ENCODE peak calls at places on chromosomes 12 and 14, in five cellular contexts. J is ascending aorta, W is mesenchymal stem cell, G is NT2/D1, H is Panc1. V is an unnamed sample. For H3K4me1, the result is how much of the 10 kb centered on the place peaks cover.

GRCh38 chr12:121184425-121184824 is 25.5 kb upstream of the P2RX4 start:
- DNase-seq in J (no peak), W (no peak), G (no peak), H (no peak), V (no peak)

GRCh38 chr12:53051058-53051880 is 1.4 kb downstream of the TNS2 start:
- DNase-seq in J (no peak), W (peak), G (no peak), H (no peak), V (no peak)

GRCh38 chr12:124684971-124685688 is 117.7 kb upstream of the NCOR2 start:
- DNase-seq in J (no peak), W (peak), G (no peak), H (no peak), V (no peak)

GRCh38 chr14:100790785-100791667 is 34.9 kb upstream of the MEG3 start:
- DNase-seq in J (no peak), W (peak), G (no peak), H (no peak), V (no peak)

GRCh38 chr14:55301722-55302121 is 30.5 kb downstream of the FBXO34 start:
- DNase-seq in J (no peak), W (peak), G (no peak), H (no peak), V (no peak)

GRCh38 chr14:49586673-49587460 is 687 bp upstream of the RPS29 start:
- DNase-seq in J (no peak), W (peak), G (peak), H (peak), V (no peak)

GRCh38 chr12:58030566-58031279 is 89.4 kb downstream of the ATP23 start:
- DNase-seq in J (no peak), W (peak), G (no peak), H (no peak), V (no peak)

GRCh38 chr14:104105822-104106470 is 20.4 kb downstream of the ASPG start:
- DNase-seq in J (no peak), W (no peak), G (no peak), H (no peak), V (no peak)

GRCh38 chr14:89027097-89027740 is 202.8 kb downstream of the TTC8 start:
- DNase-seq in J (peak), W (peak), G (no peak), H (no peak), V (no peak)

GRCh38 chr12:26874501-26875296 is 41.7 kb upstream of the ITPR2 start:
- DNase-seq in J (no peak), W (peak), G (no peak), H (no peak), V (no peak)

GRCh38 chr14:105028251-105028927 is 7.5 kb upstream of the CDCA4 start:
- DNase-seq in J (no peak), W (peak), G (no peak), H (no peak), V (no peak)

GRCh38 chr12:113030875-113031525 is 25.5 kb upstream of the DTX1 start:
- DNase-seq in J (no peak), W (peak), G (peak), H (no peak), V (no peak)

GRCh38 chr12:109773384-109774011 is 59.7 kb downstream of the TRPV4 start:
- DNase-seq in J (no peak), W (no peak), G (no peak), H (no peak), V (no peak)

GRCh38 chr12:10364839-10365681 is 24.8 kb downstream of the KLRK1 start:
- DNase-seq in J (no peak), W (peak), G (no peak), H (peak), V (peak)

GRCh38 chr12:57325395-57325794 is 74.4 kb upstream of the STAC3 start:
- DNase-seq in J (no peak), W (no peak), G (no peak), H (no peak), V (no peak)

GRCh38 chr14:99649219-99649618 is 4.3 kb downstream of the HHIPL1 start:
- DNase-seq in J (no peak), W (no peak), G (no peak), H (no peak), V (no peak)

GRCh38 chr12:23929906-23930305 is 19.6 kb downstream of the SOX5 start:
- DNase-seq in J (no peak), W (no peak), G (no peak), H (no peak), V (no peak)

GRCh38 chr14:50303744-50304471 is 8.1 kb downstream of the L2HGDH start:
- DNase-seq in J (no peak), W (peak), G (no peak), H (no peak), V (no peak)

GRCh38 chr14:61280526-61281185 is 482 bp downstream of the TMEM30B start:
- DNase-seq in J (no peak), W (peak), G (peak), H (no peak), V (no peak)

GRCh38 chr14:89988787-89989186 is 33.1 kb downstream of the TDP1 start:
- DNase-seq in J (no peak), W (no peak), G (no peak), H (no peak), V (no peak)

GRCh38 chr12:44774815-44775411 is 101.2 kb downstream of the NELL2 start:
- DNase-seq in J (no peak), W (peak), G (peak), H (peak), V (no peak)

DNA sequence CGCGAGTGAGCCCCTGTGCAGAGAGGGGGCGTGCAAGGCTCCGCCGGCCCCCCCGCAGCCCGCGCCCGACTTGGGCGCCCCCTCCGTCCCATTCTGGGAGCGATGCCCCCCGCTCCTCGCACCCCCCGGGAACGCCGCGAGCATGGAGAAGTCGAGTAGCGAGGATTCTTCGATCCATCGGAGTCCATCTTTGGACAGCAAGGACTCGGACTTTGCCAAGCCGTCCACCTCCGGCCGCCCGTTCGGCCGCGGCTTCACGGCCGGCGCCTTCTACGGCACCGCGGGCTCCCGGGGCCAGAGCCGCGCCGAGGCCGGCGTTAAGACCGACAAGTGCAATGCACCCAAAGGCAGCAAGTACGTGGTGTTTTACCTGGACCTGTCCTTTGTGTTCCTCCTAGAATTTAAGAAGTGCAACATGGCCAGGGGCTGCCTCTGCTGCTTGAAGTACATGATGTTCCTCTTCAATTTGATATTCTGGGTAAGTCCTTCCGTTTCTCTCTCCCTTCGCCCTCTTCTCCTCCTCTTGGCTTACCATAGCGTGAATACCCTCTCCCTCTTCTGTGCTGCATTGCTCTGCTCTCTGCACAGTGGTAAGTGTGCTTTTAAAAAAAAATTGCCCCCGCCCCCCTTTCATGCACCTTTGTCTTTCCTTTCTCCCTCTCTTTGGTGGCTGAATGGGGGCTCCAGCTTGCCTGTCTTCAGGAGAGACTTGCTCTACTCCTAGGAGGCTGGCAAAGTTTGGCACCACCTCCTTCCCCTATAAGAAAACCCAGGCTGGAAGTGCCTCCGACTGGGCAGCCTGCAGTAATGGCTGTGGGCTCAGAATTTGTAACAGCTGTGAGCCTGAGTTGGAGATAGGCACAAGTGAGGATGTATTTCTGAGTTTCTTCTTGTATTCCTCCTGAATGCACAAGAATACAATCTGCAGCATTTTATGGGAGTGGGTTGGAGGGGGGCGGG is 123.9 kb downstream of the TSPAN9 start:
- DNase-seq in J (no peak), W (peak), G (no peak), H (no peak), V (no peak)
- H3K4me1 ChIP-seq in J (under half), W (under half), G (under half), H (under half), V (under half)

GRCh38 chr12:50275545-50275944 is 7.8 kb downstream of the LIMA1 start:
- DNase-seq in J (no peak), W (no peak), G (no peak), H (no peak), V (no peak)
- H3K4me1 ChIP-seq in J (under half), W (under half), G (under half), H (half or more), V (half or more)

DNA sequence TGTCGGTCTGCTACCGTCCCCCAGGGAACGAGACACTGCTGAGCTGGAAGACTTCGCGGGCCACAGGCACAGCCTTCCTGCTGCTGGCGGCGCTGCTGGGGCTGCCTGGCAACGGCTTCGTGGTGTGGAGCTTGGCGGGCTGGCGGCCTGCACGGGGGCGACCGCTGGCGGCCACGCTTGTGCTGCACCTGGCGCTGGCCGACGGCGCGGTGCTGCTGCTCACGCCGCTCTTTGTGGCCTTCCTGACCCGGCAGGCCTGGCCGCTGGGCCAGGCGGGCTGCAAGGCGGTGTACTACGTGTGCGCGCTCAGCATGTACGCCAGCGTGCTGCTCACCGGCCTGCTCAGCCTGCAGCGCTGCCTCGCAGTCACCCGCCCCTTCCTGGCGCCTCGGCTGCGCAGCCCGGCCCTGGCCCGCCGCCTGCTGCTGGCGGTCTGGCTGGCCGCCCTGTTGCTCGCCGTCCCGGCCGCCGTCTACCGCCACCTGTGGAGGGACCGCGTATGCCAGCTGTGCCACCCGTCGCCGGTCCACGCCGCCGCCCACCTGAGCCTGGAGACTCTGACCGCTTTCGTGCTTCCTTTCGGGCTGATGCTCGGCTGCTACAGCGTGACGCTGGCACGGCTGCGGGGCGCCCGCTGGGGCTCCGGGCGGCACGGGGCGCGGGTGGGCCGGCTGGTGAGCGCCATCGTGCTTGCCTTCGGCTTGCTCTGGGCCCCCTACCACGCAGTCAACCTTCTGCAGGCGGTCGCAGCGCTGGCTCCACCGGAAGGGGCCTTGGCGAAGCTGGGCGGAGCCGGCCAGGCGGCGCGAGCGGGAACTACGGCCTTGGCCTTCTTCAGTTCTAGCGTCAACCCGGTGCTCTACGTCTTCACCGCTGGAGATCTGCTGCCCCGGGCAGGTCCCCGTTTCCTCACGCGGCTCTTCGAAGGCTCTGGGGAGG is at the start of gene LTB4R:
- DNase-seq in J (no peak), W (no peak), G (no peak), H (no peak), V (no peak)
- H3K4me1 ChIP-seq in J (under half), W (under half), G (under half), H (under half), V (half or more)

DNA sequence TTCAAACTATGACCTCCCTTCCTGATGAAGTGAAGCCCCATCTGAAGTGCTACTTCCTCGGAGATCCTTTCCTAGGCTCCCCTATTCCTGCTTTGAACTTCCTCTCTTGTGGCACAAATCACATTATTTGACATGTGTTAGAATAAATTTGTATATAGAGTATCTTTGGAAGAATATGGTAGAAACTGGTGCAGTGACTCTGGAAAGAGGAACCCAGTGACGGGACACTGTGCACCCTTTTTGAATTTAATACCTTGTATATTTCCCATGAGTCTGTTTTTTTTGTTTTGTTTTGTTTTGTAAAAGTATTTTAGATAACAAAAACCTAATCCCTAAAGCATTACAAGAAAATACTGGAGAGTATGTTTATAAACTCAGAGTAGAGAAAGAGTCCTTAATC is 66.3 kb upstream of the SRSF5 start:
- DNase-seq in J (no peak), W (no peak), G (no peak), H (no peak), V (no peak)
- H3K4me1 ChIP-seq in J (under half), W (under half), G (under half), H (under half), V (half or more)

GRCh38 chr12:25054076-25054782 is 105.3 kb upstream of the BCAT1 start:
- DNase-seq in J (no peak), W (no peak), G (no peak), H (no peak), V (no peak)

GRCh38 chr12:25056486-25057130 is 107.7 kb upstream of the BCAT1 start:
- DNase-seq in J (no peak), W (no peak), G (no peak), H (no peak), V (no peak)

GRCh38 chr12:25056011-25056410 is 107.1 kb upstream of the BCAT1 start:
- DNase-seq in J (no peak), W (no peak), G (no peak), H (no peak), V (no peak)

GRCh38 chr12:25053021-25053271 is 104.0 kb upstream of the BCAT1 start:
- DNase-seq in J (no peak), W (no peak), G (no peak), H (no peak), V (no peak)

GRCh38 chr12:25054783-25055144 is 105.9 kb upstream of the BCAT1 start:
- DNase-seq in J (no peak), W (no peak), G (no peak), H (no peak), V (no peak)
- H3K4me1 ChIP-seq in J (under half), W (under half), G (under half), H (under half), V (under half)

GRCh38 chr14:69013943-69014782 is 35.1 kb upstream of the ACTN1 start:
- DNase-seq in J (no peak), W (peak), G (no peak), H (no peak), V (no peak)

GRCh38 chr14:69008411-69008810 is 29.3 kb upstream of the ACTN1 start:
- DNase-seq in J (no peak), W (peak), G (no peak), H (no peak), V (no peak)

GRCh38 chr14:69014829-69015259 is 35.7 kb upstream of the ACTN1 start:
- DNase-seq in J (no peak), W (peak), G (no peak), H (no peak), V (no peak)

GRCh38 chr14:69012251-69012953 is 33.3 kb upstream of the ACTN1 start:
- DNase-seq in J (no peak), W (peak), G (no peak), H (no peak), V (no peak)

DNA sequence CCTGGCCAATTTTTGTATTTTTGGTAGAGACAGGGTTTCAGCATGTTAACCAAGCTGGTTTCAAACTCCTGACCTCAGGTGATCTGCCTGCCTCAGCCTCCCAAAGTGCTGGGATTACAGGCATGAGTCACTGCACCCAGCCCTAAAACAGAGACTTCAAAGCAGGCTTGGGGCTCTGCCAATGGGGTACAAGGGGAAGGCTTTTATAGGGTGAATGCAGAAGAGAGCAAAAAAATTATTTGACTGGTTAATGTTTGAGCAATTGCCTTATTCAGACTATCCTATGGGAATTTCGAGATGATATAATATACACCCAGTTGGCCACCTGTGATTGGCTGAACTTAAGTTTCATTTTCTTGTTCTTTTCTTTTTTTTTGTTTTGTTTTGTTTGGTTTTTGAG is 31.5 kb upstream of the ACTN1 start:
- DNase-seq in J (no peak), W (no peak), G (no peak), H (no peak), V (no peak)
- H3K4me1 ChIP-seq in J (under half), W (under half), G (under half), H (under half), V (under half)